ENCODE peak calls at places on chromosomes 7 and 10, in eight cellular contexts. S is bronchial epithelial cell; G is stimulated activated CD4-positive, alpha-beta T cell treated with anti-CD3 and anti-CD28 coated beads, Interleukin-15, amount 100 ng/mL, for 1 hour; Q is upper lobe of right lung; R is HuH-7; A is neural crest cell; V is GM04504; J is PC-3. T is an unnamed sample.

GRCh38 chr10:69220510-69220909 is 378 bp downstream of the HKDC1 start:
- DNase-seq in S (peak; percentile 33), G (no peak), Q (no peak), R (no peak), A (no peak), V (no peak), J (no peak), T (no peak)

GRCh38 chr10:44948713-44949112 is 10.9 kb upstream of the RASSF4 start:
- DNase-seq in S (no peak), G (no peak), Q (no peak), R (no peak), A (no peak), V (no peak), J (no peak), T (peak; percentile 75)

GRCh38 chr10:93392111-93392510 is 90.0 kb downstream of the MYOF start:
- DNase-seq in S (no peak), G (no peak), Q (no peak), R (no peak), A (no peak), V (no peak), J (no peak), T (no peak)

GRCh38 chr10:4081691-4082111 is 296.7 kb upstream of the KLF6 start:
- DNase-seq in S (no peak), G (no peak), Q (no peak), R (no peak), A (no peak), V (no peak), J (no peak), T (no peak)

GRCh38 chr10:77526861-77527617 is 110.6 kb downstream of the KCNMA1 start:
- DNase-seq in S (no peak), G (no peak), Q (no peak), R (no peak), A (no peak), V (no peak), J (peak; percentile 53), T (no peak)

GRCh38 chr10:128632694-128633093 is 506.5 kb upstream of the MKI67 start:
- DNase-seq in S (no peak), G (no peak), Q (no peak), R (no peak), A (no peak), V (no peak), J (no peak), T (no peak)

GRCh38 chr10:31133628-31134302 is 102.1 kb upstream of the ZNF438 start:
- DNase-seq in S (peak; percentile 20), G (peak; percentile 29), Q (peak; percentile 92), R (peak; percentile 30), A (peak; percentile 73), V (no peak), J (no peak), T (peak; percentile 45)

GRCh38 chr7:125643302-125643701 is 713.7 kb upstream of the POT1 start:
- DNase-seq in S (no peak), G (no peak), Q (no peak), R (no peak), A (no peak), V (no peak), J (no peak), T (no peak)

GRCh38 chr10:15324113-15324512 is 47.0 kb downstream of the FAM171A1 start:
- DNase-seq in S (no peak), G (no peak), Q (no peak), R (no peak), A (no peak), V (no peak), J (no peak), T (no peak)

GRCh38 chr10:112332509-112333228 is 41.2 kb upstream of the ACSL5 start:
- DNase-seq in S (no peak), G (no peak), Q (peak; percentile 79), R (no peak), A (no peak), V (no peak), J (no peak), T (no peak)

GRCh38 chr10:114808982-114809381 is 12.6 kb upstream of the FHIP2A start:
- DNase-seq in S (no peak), G (no peak), Q (no peak), R (no peak), A (no peak), V (no peak), J (no peak), T (no peak)

GRCh38 chr10:86446987-86447386 is 74.6 kb downstream of the WAPL start:
- DNase-seq in S (no peak), G (no peak), Q (no peak), R (no peak), A (no peak), V (no peak), J (no peak), T (no peak)

GRCh38 chr10:114384181-114384580 is 20.1 kb downstream of the AFAP1L2 start:
- DNase-seq in S (no peak), G (no peak), Q (no peak), R (no peak), A (peak; percentile 39), V (no peak), J (no peak), T (no peak)

GRCh38 chr10:79400567-79401004 is 44.8 kb downstream of the ZCCHC24 start:
- DNase-seq in S (peak; percentile 26), G (no peak), Q (peak; percentile 79), R (peak; percentile 82), A (peak; percentile 55), V (no peak), J (peak; percentile 97), T (peak; percentile 29)

GRCh38 chr10:50033481-50033880 is 34.3 kb upstream of the WASHC2A start:
- DNase-seq in S (no peak), G (no peak), Q (no peak), R (no peak), A (no peak), V (peak; percentile 40), J (no peak), T (no peak)

GRCh38 chr7:152897401-152897800 is 137.8 kb downstream of the ACTR3B start:
- DNase-seq in S (no peak), G (no peak), Q (no peak), R (no peak), A (no peak), V (no peak), J (no peak), T (no peak)

GRCh38 chr7:100875356-100875751 is 451 bp downstream of the SRRT start:
- DNase-seq in S (no peak), G (no peak), Q (no peak), R (peak; percentile 56), A (no peak), V (no peak), J (peak; percentile 20), T (peak; percentile 17)

GRCh38 chr7:158734861-158735260 is 30.3 kb upstream of the NCAPG2 start:
- DNase-seq in S (peak; percentile 40), G (no peak), Q (no peak), R (no peak), A (no peak), V (no peak), J (peak; percentile 38), T (no peak)

GRCh38 chr10:88938039-88938438 is 14.5 kb downstream of the ACTA2 start:
- DNase-seq in S (no peak), G (no peak), Q (no peak), R (no peak), A (no peak), V (no peak), J (no peak), T (no peak)

GRCh38 chr10:108639010-108639409 is 1284.3 kb downstream of the XPNPEP1 start:
- DNase-seq in S (no peak), G (no peak), Q (no peak), R (no peak), A (no peak), V (no peak), J (no peak), T (no peak)

GRCh38 chr10:5434017-5434753 is 21.8 kb downstream of the NET1 start:
- DNase-seq in S (peak; percentile 60), G (no peak), Q (no peak), R (no peak), A (no peak), V (no peak), J (peak; percentile 43), T (peak; percentile 90)

GRCh38 chr10:80154626-80154977 is 22.1 kb downstream of the PLAC9 start:
- DNase-seq in S (no peak), G (no peak), Q (no peak), R (no peak), A (no peak), V (no peak), J (no peak), T (no peak)

GRCh38 chr10:88152720-88153119 is 289.3 kb downstream of the PTEN start:
- DNase-seq in S (peak; percentile 100), G (no peak), Q (no peak), R (no peak), A (no peak), V (peak; percentile 98), J (no peak), T (peak; percentile 39)

GRCh38 chr7:149175150-149175549 is 20.2 kb upstream of the ZNF282 start:
- DNase-seq in S (no peak), G (no peak), Q (no peak), R (no peak), A (no peak), V (no peak), J (no peak), T (no peak)

GRCh38 chr7:156639426-156640256 is 933 bp upstream of the RNF32 start:
- DNase-seq in S (no peak), G (no peak), Q (peak; percentile 69), R (no peak), A (no peak), V (no peak), J (no peak), T (no peak)

GRCh38 chr7:17971392-17971791 is 31.1 kb upstream of the SNX13 start:
- DNase-seq in S (no peak), G (no peak), Q (no peak), R (no peak), A (no peak), V (no peak), J (peak; percentile 41), T (no peak)

GRCh38 chr10:75841266-75841665 is 409.8 kb downstream of the LRMDA start:
- DNase-seq in S (no peak), G (no peak), Q (no peak), R (no peak), A (no peak), V (no peak), J (no peak), T (no peak)

GRCh38 chr10:43390791-43391190 is 18.2 kb downstream of the HNRNPF start:
- DNase-seq in S (peak; percentile 22), G (no peak), Q (no peak), R (no peak), A (no peak), V (no peak), J (peak; percentile 61), T (peak; percentile 64)

GRCh38 chr7:136133491-136133990 is 156.4 kb upstream of the MTPN start:
- DNase-seq in S (no peak), G (no peak), Q (no peak), R (no peak), A (no peak), V (no peak), J (no peak), T (no peak)

GRCh38 chr10:113576853-113577252 is 24.0 kb downstream of the HABP2 start:
- DNase-seq in S (peak; percentile 14), G (no peak), Q (no peak), R (peak; percentile 42), A (peak; percentile 26), V (no peak), J (peak; percentile 39), T (peak; percentile 35)

GRCh38 chr7:46810986-46811385 is 770.9 kb downstream of the TNS3 start:
- DNase-seq in S (no peak), G (no peak), Q (no peak), R (no peak), A (no peak), V (peak; percentile 12), J (no peak), T (no peak)

T was measured in Kasumi-1.